ENCODE peak calls at places on chromosomes 1 and 21, in six cellular contexts. One of them, this sample, is unnamed.

GRCh38 chr1:1042831-1043230 is 22.9 kb downstream of the AGRN start:
- DNase-seq in ovary: no peak
- DNase-seq in caudate nucleus: no peak
- DNase-seq in GM18507: no peak
- DNase-seq in activated T-helper 1 cell treated with anti-CD3 and anti-CD28 coated beads, Interleukin-12 subunit alpha, Interleukin-12 subunit beta, Interleukin-2, Interleukin-4 antibody, amounts not matched to agents 30 ng/mL and 10 ng/mL and 1 ng/mL, durations not matched to agents 14 hours and 24 hours and 36 hours: no peak
- DNase-seq in cardiac septum: no peak
- DNase-seq in this sample: no peak

GRCh38 chr1:12438349-12438924 is 179.6 kb downstream of the DHRS3 start:
- DNase-seq in ovary: no peak
- DNase-seq in caudate nucleus: no peak
- DNase-seq in GM18507: peak
- DNase-seq in activated T-helper 1 cell treated with anti-CD3 and anti-CD28 coated beads, Interleukin-12 subunit alpha, Interleukin-12 subunit beta, Interleukin-2, Interleukin-4 antibody, amounts not matched to agents 30 ng/mL and 10 ng/mL and 1 ng/mL, durations not matched to agents 14 hours and 24 hours and 36 hours: peak
- DNase-seq in cardiac septum: no peak
- DNase-seq in this sample: peak

GRCh38 chr1:43836267-43836951 is 97.2 kb upstream of the ARTN start:
- DNase-seq in ovary: peak
- DNase-seq in caudate nucleus: peak
- DNase-seq in GM18507: no peak
- DNase-seq in activated T-helper 1 cell treated with anti-CD3 and anti-CD28 coated beads, Interleukin-12 subunit alpha, Interleukin-12 subunit beta, Interleukin-2, Interleukin-4 antibody, amounts not matched to agents 30 ng/mL and 10 ng/mL and 1 ng/mL, durations not matched to agents 14 hours and 24 hours and 36 hours: no peak
- DNase-seq in cardiac septum: peak
- DNase-seq in this sample: peak

GRCh38 chr1:203765029-203765837 is at the start of gene LAX1:
- DNase-seq in ovary: no peak
- DNase-seq in caudate nucleus: no peak
- DNase-seq in GM18507: peak
- DNase-seq in activated T-helper 1 cell treated with anti-CD3 and anti-CD28 coated beads, Interleukin-12 subunit alpha, Interleukin-12 subunit beta, Interleukin-2, Interleukin-4 antibody, amounts not matched to agents 30 ng/mL and 10 ng/mL and 1 ng/mL, durations not matched to agents 14 hours and 24 hours and 36 hours: peak
- DNase-seq in cardiac septum: no peak
- DNase-seq in this sample: peak

GRCh38 chr21:39452207-39452964 is 616 bp downstream of the SH3BGR start:
- DNase-seq in ovary: no peak
- DNase-seq in caudate nucleus: no peak
- DNase-seq in GM18507: no peak
- DNase-seq in activated T-helper 1 cell treated with anti-CD3 and anti-CD28 coated beads, Interleukin-12 subunit alpha, Interleukin-12 subunit beta, Interleukin-2, Interleukin-4 antibody, amounts not matched to agents 30 ng/mL and 10 ng/mL and 1 ng/mL, durations not matched to agents 14 hours and 24 hours and 36 hours: no peak
- DNase-seq in cardiac septum: no peak
- DNase-seq in this sample: no peak

GRCh38 chr1:9356021-9356420 is 63.3 kb downstream of the SPSB1 start:
- DNase-seq in ovary: no peak
- DNase-seq in caudate nucleus: no peak
- DNase-seq in GM18507: no peak
- DNase-seq in activated T-helper 1 cell treated with anti-CD3 and anti-CD28 coated beads, Interleukin-12 subunit alpha, Interleukin-12 subunit beta, Interleukin-2, Interleukin-4 antibody, amounts not matched to agents 30 ng/mL and 10 ng/mL and 1 ng/mL, durations not matched to agents 14 hours and 24 hours and 36 hours: no peak
- DNase-seq in cardiac septum: no peak
- DNase-seq in this sample: no peak

GRCh38 chr1:95122151-95122697 is 5.1 kb downstream of the TLCD4 start:
- DNase-seq in ovary: no peak
- DNase-seq in caudate nucleus: no peak
- DNase-seq in GM18507: no peak
- DNase-seq in activated T-helper 1 cell treated with anti-CD3 and anti-CD28 coated beads, Interleukin-12 subunit alpha, Interleukin-12 subunit beta, Interleukin-2, Interleukin-4 antibody, amounts not matched to agents 30 ng/mL and 10 ng/mL and 1 ng/mL, durations not matched to agents 14 hours and 24 hours and 36 hours: no peak
- DNase-seq in cardiac septum: no peak
- DNase-seq in this sample: no peak

GRCh38 chr1:3173113-3173745 is 104.2 kb downstream of the PRDM16 start:
- DNase-seq in ovary: no peak
- DNase-seq in caudate nucleus: no peak
- DNase-seq in GM18507: no peak
- DNase-seq in activated T-helper 1 cell treated with anti-CD3 and anti-CD28 coated beads, Interleukin-12 subunit alpha, Interleukin-12 subunit beta, Interleukin-2, Interleukin-4 antibody, amounts not matched to agents 30 ng/mL and 10 ng/mL and 1 ng/mL, durations not matched to agents 14 hours and 24 hours and 36 hours: no peak
- DNase-seq in cardiac septum: no peak
- DNase-seq in this sample: no peak

GRCh38 chr1:248858096-248858890 is 592 bp downstream of the ZNF692 start:
- DNase-seq in ovary: peak
- DNase-seq in caudate nucleus: peak
- DNase-seq in GM18507: no peak
- DNase-seq in activated T-helper 1 cell treated with anti-CD3 and anti-CD28 coated beads, Interleukin-12 subunit alpha, Interleukin-12 subunit beta, Interleukin-2, Interleukin-4 antibody, amounts not matched to agents 30 ng/mL and 10 ng/mL and 1 ng/mL, durations not matched to agents 14 hours and 24 hours and 36 hours: peak
- DNase-seq in cardiac septum: no peak
- DNase-seq in this sample: no peak

GRCh38 chr1:222390181-222390580 is 157.7 kb downstream of the HHIPL2 start:
- DNase-seq in ovary: no peak
- DNase-seq in caudate nucleus: no peak
- DNase-seq in GM18507: no peak
- DNase-seq in activated T-helper 1 cell treated with anti-CD3 and anti-CD28 coated beads, Interleukin-12 subunit alpha, Interleukin-12 subunit beta, Interleukin-2, Interleukin-4 antibody, amounts not matched to agents 30 ng/mL and 10 ng/mL and 1 ng/mL, durations not matched to agents 14 hours and 24 hours and 36 hours: no peak
- DNase-seq in cardiac septum: no peak
- DNase-seq in this sample: no peak